ENCODE peak calls at places on chromosomes 2 and 18, in six cellular contexts. U is colonic mucosa, F is fibroblast of lung, K is left ventricle myocardium inferior, P is ovary, R is pancreas. V is an unnamed sample.

GRCh38 chr2:61534926-61535325 is 3.2 kb downstream of the XPO1 start:
- DNase-seq in U (no peak), F (peak; percentile 7), K (no peak), P (no peak), R (no peak), V (no peak)

GRCh38 chr18:29749699-29750098 is 1292.8 kb downstream of the DSC3 start:
- DNase-seq in U (no peak), F (peak; percentile 49), K (no peak), P (no peak), R (no peak), V (peak; percentile 81)

GRCh38 chr2:167827352-167828097 is 419.9 kb downstream of the STK39 start:
- DNase-seq in U (no peak), F (no peak), K (no peak), P (no peak), R (peak; percentile 51), V (no peak)

GRCh38 chr18:5625076-5625475 is 81.3 kb upstream of the EPB41L3 start:
- DNase-seq in U (no peak), F (no peak), K (no peak), P (no peak), R (no peak), V (no peak)

GRCh38 chr18:55513199-55513598 is 74.8 kb downstream of the TCF4 start:
- DNase-seq in U (no peak), F (peak; percentile 49), K (no peak), P (no peak), R (no peak), V (peak; percentile 38)

GRCh38 chr2:10028988-10029874 is 14.1 kb upstream of the KLF11 start:
- DNase-seq in U (peak; percentile 73), F (no peak), K (peak; percentile 73), P (no peak), R (no peak), V (no peak)

GRCh38 chr18:41126541-41127235 is 828.3 kb upstream of the PIK3C3 start:
- DNase-seq in U (no peak), F (peak; percentile 91), K (no peak), P (no peak), R (no peak), V (peak; percentile 73)

GRCh38 chr2:150465703-150466569 is 21.5 kb downstream of the RND3 start:
- DNase-seq in U (no peak), F (no peak), K (no peak), P (no peak), R (no peak), V (peak; percentile 16)

GRCh38 chr18:23951206-23951605 is 63.3 kb upstream of the TTC39C start:
- DNase-seq in U (no peak), F (no peak), K (no peak), P (no peak), R (no peak), V (no peak)

DNA sequence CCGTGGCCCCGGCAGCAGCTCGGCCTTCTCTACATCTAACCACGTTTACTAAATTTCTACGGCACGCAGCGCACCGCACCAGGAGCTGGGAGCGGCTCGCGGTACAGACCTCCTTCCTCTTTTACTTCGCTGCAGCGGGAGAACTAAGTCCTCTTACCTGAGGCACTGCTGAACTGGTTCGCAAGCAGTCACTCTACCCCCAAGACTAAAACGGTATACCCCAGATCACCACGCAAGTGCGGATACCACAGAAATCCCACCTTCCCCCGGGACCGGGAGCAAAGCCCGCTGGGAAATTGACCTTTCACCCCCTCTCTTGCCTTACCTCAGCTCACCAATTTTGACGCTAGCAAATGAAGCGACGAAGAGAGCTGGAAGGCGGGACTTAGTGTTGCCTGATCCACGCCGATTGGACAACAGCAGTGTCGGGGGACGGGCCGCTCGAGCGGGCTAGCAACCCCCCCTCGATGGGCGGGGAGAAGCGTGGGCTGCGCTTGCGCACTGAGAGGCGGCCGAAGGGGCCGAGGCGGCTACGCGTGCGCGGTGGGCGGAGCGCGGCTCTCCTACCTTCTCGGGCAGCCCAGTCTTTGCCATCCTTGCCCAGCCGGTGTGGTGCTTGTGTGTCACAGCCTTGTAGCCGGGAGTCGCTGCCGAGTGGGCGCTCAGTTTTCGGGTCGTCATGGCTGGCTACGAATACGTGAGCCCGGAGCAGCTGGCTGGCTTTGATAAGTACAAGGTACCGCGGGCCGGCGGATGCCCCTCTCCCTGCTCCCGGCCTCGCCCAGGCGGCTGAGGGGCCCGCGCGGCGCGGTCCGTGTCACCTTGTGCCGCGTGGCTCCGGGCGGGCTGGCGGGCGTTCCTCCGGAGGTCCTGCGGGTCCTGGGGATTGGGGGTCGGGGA is at the start of gene SELENOI:
- DNase-seq in U (peak; percentile 99), F (peak; percentile 98), K (peak; percentile 98), P (peak; percentile 99), R (peak; percentile 99), V (peak; percentile 98)
- H3K4me3 ChIP-seq in U (peak within 1 kb of the TSS; percentile 83), F (peak within 1 kb of the TSS; percentile 86), K (peak within 1 kb of the TSS; percentile 89), P (peak within 1 kb of the TSS; percentile 85), R (peak within 1 kb of the TSS; percentile 88), V (peak within 1 kb of the TSS; percentile 94)

GRCh38 chr2:69638630-69639029 is 4.9 kb downstream of the AAK1 start:
- DNase-seq in U (no peak), F (no peak), K (no peak), P (no peak), R (no peak), V (no peak)
- TF ChIP-seq CTCF in U (no peak), F (no peak), K (no peak), P (no peak), R (no peak), V (no peak)

GRCh38 chr2:238160206-238161129 is 1.7 kb downstream of the ERFE start:
- DNase-seq in U (no peak), F (no peak), K (peak; percentile 11), P (peak; percentile 31), R (no peak), V (no peak)
- H3K4me3 ChIP-seq in U (no peak overlapping the region), F (no peak overlapping the region), K (no peak overlapping the region), P (no peak overlapping the region), R (no peak overlapping the region), V (no peak overlapping the region)

GRCh38 chr2:8229546-8229986 is 452.3 kb upstream of the ID2 start:
- DNase-seq in U (no peak), F (peak; percentile 85), K (peak; percentile 57), P (peak; percentile 80), R (no peak), V (peak; percentile 79)
- TF ChIP-seq CTCF in U (no peak), F (no peak), K (peak; percentile 11), P (peak; percentile 15), R (no peak), V (no peak)

GRCh38 chr18:35969676-35970075 is 2.8 kb upstream of the RMP24 start:
- DNase-seq in U (no peak), F (peak; percentile 19), K (no peak), P (no peak), R (no peak), V (no peak)
- H3K4me3 ChIP-seq in U (no peak overlapping the region), F (no peak overlapping the region), K (no peak overlapping the region), P (no peak overlapping the region), R (no peak overlapping the region), V (no peak overlapping the region)

DNA sequence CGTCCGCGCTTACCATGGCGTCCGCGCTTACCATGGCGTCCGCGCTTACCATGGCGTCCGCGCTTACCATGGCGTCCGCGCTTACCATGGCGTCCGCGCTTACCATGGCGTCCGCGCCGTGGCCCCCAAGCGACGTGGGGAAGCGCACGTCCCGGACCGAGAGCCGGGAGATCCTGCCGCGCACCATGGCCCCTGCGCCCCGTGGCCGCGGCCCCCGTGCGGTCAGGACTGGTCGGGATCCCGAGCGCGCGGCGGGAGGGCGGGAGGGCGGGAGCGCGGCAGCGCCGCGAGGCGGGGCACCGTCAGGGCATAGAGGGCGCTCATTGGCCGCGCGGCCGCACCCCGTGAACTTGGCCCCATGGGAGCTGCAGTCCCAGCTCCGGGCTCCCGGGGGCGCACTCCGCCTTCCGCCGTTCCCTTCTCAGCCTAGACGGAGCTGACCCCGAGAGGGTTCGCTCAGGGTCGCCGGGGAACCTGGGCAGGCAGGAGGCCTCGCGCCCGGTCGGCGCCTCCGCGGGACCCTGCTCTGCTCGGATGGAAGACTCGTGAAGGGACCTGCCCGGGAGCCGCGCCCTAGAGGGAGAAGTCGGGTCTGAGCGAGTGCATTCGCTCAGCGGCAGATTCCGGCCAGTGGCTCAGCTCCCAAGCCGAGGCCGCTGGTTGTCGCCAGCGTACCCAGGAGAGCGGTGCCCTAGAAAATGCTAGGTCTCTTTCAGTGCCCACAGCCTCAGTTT is at the start of gene ENOSF1:
- DNase-seq in U (peak; percentile 92), F (peak; percentile 75), K (peak; percentile 83), P (peak; percentile 94), R (peak; percentile 92), V (peak; percentile 79)
- TF ChIP-seq CTCF in U (peak; percentile 92), F (peak; percentile 69), K (peak; percentile 85), P (peak; percentile 72), R (peak; percentile 98), V (peak; percentile 55)

GRCh38 chr18:69956037-69956436 is 8.4 kb upstream of the CD226 start:
- DNase-seq in U (no peak), F (no peak), K (no peak), P (no peak), R (no peak), V (peak; percentile 64)

GRCh38 chr18:69958422-69958821 is 10.7 kb upstream of the CD226 start:
- DNase-seq in U (no peak), F (no peak), K (no peak), P (no peak), R (no peak), V (no peak)

GRCh38 chr18:69957071-69957620 is 9.5 kb upstream of the CD226 start:
- DNase-seq in U (no peak), F (no peak), K (no peak), P (no peak), R (no peak), V (no peak)

GRCh38 chr18:69954719-69955118 is 7.0 kb upstream of the CD226 start:
- DNase-seq in U (no peak), F (peak; percentile 40), K (no peak), P (no peak), R (no peak), V (peak; percentile 15)

DNA sequence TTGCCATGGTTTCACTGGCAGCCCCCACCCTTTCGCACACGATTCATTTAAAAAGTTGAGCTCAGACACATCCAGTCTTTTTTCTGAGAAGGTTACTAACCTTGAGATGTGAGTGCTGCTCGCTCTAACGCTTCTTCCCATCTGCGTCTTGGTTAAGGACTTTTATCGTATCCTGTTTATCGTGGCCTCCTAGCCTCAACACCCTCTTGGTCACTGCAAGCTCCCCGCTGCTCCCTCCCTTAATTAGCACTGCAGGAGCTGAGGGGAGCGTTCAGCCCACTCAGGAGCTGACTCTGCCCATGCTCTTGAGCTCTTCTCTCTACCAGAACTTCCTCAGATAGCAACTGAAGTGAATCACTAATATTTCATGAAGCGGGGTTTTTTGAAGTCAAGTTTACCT is 9.0 kb upstream of the CD226 start:
- DNase-seq in U (no peak), F (no peak), K (no peak), P (no peak), R (no peak), V (no peak)
- H3K4me3 ChIP-seq in U (no peak overlapping the region), F (no peak overlapping the region), K (no peak overlapping the region), P (no peak overlapping the region), R (no peak overlapping the region), V (no peak overlapping the region)

GRCh38 chr2:67917332-67918054 is 145.3 kb downstream of the C1D start:
- DNase-seq in U (no peak), F (peak; percentile 95), K (no peak), P (no peak), R (no peak), V (peak; percentile 99)

GRCh38 chr2:67918471-67918870 is 144.3 kb downstream of the C1D start:
- DNase-seq in U (no peak), F (peak; percentile 20), K (no peak), P (no peak), R (no peak), V (no peak)

GRCh38 chr2:67923696-67924095 is 139.1 kb downstream of the C1D start:
- DNase-seq in U (no peak), F (no peak), K (no peak), P (no peak), R (no peak), V (no peak)

GRCh38 chr2:67919490-67919889 is 143.3 kb downstream of the C1D start:
- DNase-seq in U (no peak), F (no peak), K (no peak), P (no peak), R (no peak), V (no peak)
- TF ChIP-seq CTCF in U (no peak), F (no peak), K (no peak), P (no peak), R (no peak), V (no peak)

GRCh38 chr2:95346738-95347671 is 49.9 kb downstream of the KCNIP3 start:
- DNase-seq in U (peak; percentile 18), F (peak; percentile 29), K (peak; percentile 34), P (peak; percentile 69), R (no peak), V (peak; percentile 25)
- H3K4me3 ChIP-seq in U (peak overlapping the region; percentile 13), F (peak overlapping the region; percentile 10), K (peak overlapping the region; percentile 81), P (peak overlapping the region; percentile 69), R (peak overlapping the region; percentile 72), V (peak overlapping the region; percentile 72)